ENCODE peak calls at places on chromosomes 16 and 17, in seven cellular contexts. G, O, E, T, R, U and A are unnamed samples.

GRCh38 chr17:81868674-81869220 is 2.4 kb downstream of the ARHGDIA start:
- DNase-seq in G (no peak), O (peak; percentile 74), E (no peak), U (peak; percentile 59), T (peak; percentile 84), R (peak; percentile 76), A (peak; percentile 93)

GRCh38 chr16:67917140-67917851 is 14.4 kb downstream of the CTRL start:
- DNase-seq in T (no peak), G (no peak), R (no peak), O (no peak), U (no peak), E (no peak), A (no peak)

GRCh38 chr16:1094124-1094479 is 1.9 kb downstream of the C1QTNF8 start:
- DNase-seq in O (no peak), T (no peak), R (no peak), G (no peak), E (no peak), U (no peak), A (no peak)

GRCh38 chr16:87789437-87790277 is 23.9 kb upstream of the KLHDC4 start:
- DNase-seq in E (no peak), T (no peak), G (no peak), O (no peak), U (peak; percentile 95), R (no peak), A (peak; percentile 94)

GRCh38 chr17:45950888-45951287 is 48.2 kb upstream of the STH start:
- DNase-seq in O (no peak), R (no peak), G (no peak), T (no peak), U (no peak), E (no peak), A (no peak)

GRCh38 chr16:3157229-3158013 is 22.6 kb downstream of the ZNF213 start:
- DNase-seq in O (peak; percentile 76), R (peak; percentile 71), E (no peak), T (peak; percentile 90), G (no peak), U (peak; percentile 89), A (peak; percentile 44)

GRCh38 chr16:24075302-24075701 is 180.8 kb upstream of the CACNG3 start:
- DNase-seq in E (no peak), O (no peak), T (no peak), U (no peak), G (no peak), R (no peak), A (no peak)

GRCh38 chr17:81884520-81884919 is 6.9 kb downstream of the ALYREF start:
- DNase-seq in U (no peak), R (no peak), T (no peak), G (no peak), O (peak; percentile 24), E (no peak), A (peak; percentile 42)

GRCh38 chr17:42386784-42387183 is 1.5 kb downstream of the STAT3 start:
- DNase-seq in T (no peak), G (no peak), U (no peak), R (no peak), E (no peak), O (no peak), A (no peak)

GRCh38 chr16:71254832-71255560 is 24.5 kb upstream of the HYDIN start:
- DNase-seq in G (no peak), O (no peak), T (no peak), E (no peak), U (no peak), R (no peak), A (no peak)

GRCh38 chr16:11796227-11797165 is 562 bp downstream of the ZC3H7A start:
- DNase-seq in G (no peak), R (peak; percentile 72), E (no peak), O (peak; percentile 86), U (peak; percentile 60), T (no peak), A (no peak)

GRCh38 chr17:60256174-60256573 is 106.4 kb downstream of the CA4 start:
- DNase-seq in O (no peak), G (no peak), U (no peak), E (no peak), R (no peak), T (no peak), A (no peak)

GRCh38 chr17:1861391-1862010 is 31.7 kb downstream of the RPA1 start:
- DNase-seq in G (no peak), T (no peak), E (no peak), U (no peak), R (no peak), O (no peak), A (no peak)

GRCh38 chr16:84283314-84284167 is 11.1 kb upstream of the WFDC1 start:
- DNase-seq in R (no peak), T (no peak), U (no peak), E (no peak), G (no peak), O (no peak), A (no peak)

GRCh38 chr16:80084614-80085013 is 456.2 kb upstream of the DYNLRB2 start:
- DNase-seq in T (no peak), U (peak; percentile 41), O (no peak), R (peak; percentile 58), E (no peak), G (peak; percentile 36), A (peak; percentile 27)

DNA sequence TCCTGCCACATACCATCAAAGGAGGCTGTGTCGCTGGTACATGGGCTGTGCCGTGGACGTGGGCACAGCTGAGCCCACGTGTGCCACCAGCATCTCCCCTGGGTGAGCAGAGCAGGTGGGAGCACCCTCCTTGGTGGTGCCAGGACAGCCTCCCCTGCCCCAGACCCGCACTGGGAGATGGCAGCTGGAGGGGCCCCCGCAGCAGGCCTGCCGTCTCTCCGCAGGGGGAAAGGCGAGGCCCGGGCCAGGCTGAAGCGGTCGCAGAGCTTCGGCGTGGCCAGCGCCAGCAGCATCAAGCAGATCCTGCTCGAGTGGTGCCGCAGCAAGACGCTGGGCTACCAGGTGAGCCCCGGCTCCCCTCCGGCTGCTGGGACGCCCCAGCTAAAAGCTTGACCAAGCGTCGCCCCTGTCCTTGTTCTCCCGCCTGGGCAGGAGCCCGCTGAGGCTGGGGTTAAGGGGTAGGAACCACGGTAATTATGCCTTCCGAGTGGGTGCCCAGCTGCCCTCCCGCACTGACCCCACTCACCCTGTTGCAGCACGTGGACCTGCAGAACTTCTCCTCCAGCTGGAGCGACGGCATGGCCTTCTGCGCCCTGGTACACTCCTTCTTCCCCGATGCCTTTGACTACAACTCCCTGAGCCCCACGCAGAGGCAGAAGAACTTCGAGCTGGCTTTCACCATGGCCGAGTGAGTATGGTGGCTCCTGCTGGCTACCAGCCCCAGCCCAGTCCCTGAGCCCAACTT is 12.5 kb downstream of the SMTNL2 start:
- DNase-seq in T (no peak), G (no peak), U (no peak), E (no peak), R (no peak), O (no peak), A (no peak)
- TF ChIP-seq JUND in T (no peak), G (no peak), U (no peak), E (no peak), R (no peak), O (no peak), A (no peak)

GRCh38 chr16:85673529-85674417 is 15.0 kb downstream of the GINS2 start:
- DNase-seq in E (no peak), R (no peak), T (no peak), O (peak; percentile 78), G (no peak), U (no peak), A (peak; percentile 67)
- TF ChIP-seq JUND in E (no peak), R (no peak), T (no peak), O (no peak), G (no peak), U (no peak), A (no peak)

DNA sequence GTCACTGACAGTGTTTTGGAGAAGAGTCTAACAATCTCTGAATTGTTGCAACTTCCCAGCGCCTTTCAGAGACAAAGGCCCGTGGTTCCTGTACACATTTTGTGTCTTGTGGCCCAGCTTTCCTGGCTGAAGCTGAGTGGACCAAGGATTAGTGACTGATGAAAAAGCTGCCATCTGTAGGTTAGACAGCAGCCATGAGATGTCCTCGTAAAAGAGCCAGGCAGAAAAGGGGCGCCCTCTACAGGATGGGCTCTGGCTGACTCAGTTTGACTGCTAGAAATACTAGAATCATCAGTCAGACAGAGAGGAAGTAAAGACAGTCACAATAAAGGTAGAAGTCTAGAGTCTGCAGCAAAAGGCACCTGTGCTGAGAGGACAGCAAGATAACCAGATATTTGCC is 26.5 kb upstream of the NF1 start:
- DNase-seq in R (peak; percentile 56), G (no peak), O (peak; percentile 8), U (peak; percentile 37), T (peak; percentile 40), E (no peak), A (peak; percentile 81)
- TF ChIP-seq JUND in R (peak; percentile 52), G (no peak), O (no peak), U (no peak), T (no peak), E (no peak), A (no peak)

GRCh38 chr16:4324479-4324868 is 8.6 kb downstream of the GLIS2 start:
- DNase-seq in U (no peak), O (no peak), G (no peak), E (no peak), T (no peak), R (no peak), A (no peak)

GRCh38 chr16:4322121-4323035 is 6.5 kb downstream of the GLIS2 start:
- DNase-seq in R (no peak), O (peak; percentile 24), U (no peak), G (no peak), E (no peak), T (no peak), A (no peak)

GRCh38 chr16:4323071-4323844 is 7.4 kb downstream of the GLIS2 start:
- DNase-seq in E (no peak), T (no peak), O (no peak), G (no peak), R (no peak), U (no peak), A (peak; percentile 82)

GRCh38 chr16:4324871-4325740 is 9.2 kb downstream of the GLIS2 start:
- DNase-seq in E (no peak), O (peak; percentile 27), U (no peak), R (no peak), T (no peak), G (no peak), A (no peak)

DNA sequence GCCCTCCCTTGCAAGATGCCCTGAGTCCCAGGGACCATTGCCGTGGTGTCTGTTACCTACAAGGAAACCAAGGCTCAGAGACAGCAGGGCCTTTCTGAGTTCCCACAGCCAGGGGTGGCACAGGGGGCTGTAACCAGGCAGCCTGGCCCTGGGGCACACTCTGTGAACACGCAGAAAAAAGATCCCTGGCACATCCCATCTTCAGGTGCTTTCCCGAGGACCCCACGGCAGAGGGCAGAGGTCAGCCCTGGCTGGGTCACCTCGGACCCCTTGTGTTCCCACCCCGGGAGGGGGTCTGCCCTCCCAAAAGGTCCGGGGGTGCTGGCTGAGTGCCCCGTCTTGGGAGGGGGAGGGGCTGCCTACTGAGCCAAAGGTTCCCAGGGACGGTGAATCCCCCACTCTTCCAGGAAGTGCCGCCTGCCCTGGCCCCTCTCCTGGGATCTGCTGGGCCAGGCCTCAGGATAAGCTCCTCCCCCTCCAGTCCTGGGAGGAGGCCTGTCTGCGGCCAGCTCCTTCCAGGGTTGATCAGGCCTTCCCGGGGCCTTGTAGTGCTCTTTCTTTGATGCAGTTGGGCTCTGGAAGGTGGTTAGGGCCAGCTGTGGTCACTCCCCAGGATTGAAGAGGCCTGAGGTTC is 8.1 kb downstream of the GLIS2 start:
- DNase-seq in O (peak; percentile 79), E (no peak), G (no peak), R (peak; percentile 67), U (no peak), T (no peak), A (peak; percentile 70)
- TF ChIP-seq JUND in O (no peak), E (no peak), G (no peak), R (no peak), U (no peak), T (no peak), A (no peak)

GRCh38 chr16:59058261-59058660 is 324.1 kb upstream of the GOT2 start:
- DNase-seq in G (no peak), O (no peak), U (no peak), T (no peak), E (no peak), R (no peak), A (no peak)

GRCh38 chr16:59060212-59060611 is 326.1 kb upstream of the GOT2 start:
- DNase-seq in U (no peak), T (no peak), G (no peak), O (no peak), R (no peak), E (no peak), A (no peak)
- TF ChIP-seq JUND in U (no peak), T (no peak), G (no peak), O (no peak), R (no peak), E (no peak), A (no peak)